ENCODE peak calls at places on chromosomes 16 and 17, in seven cellular contexts. One of them, this sample, is unnamed. For H3K27me3, the result is how much of the 10 kb centered on the place peaks cover.

GRCh38 chr17:57678393-57678792 is 66.7 kb downstream of the CCDC182 start:
- DNase-seq in transverse colon: no peak
- DNase-seq in left lung: no peak
- DNase-seq in mesenchymal stem cell: no peak
- DNase-seq in kidney epithelial cell: no peak
- DNase-seq in IMR-90: no peak
- DNase-seq in thoracic aorta: no peak
- DNase-seq in this sample: no peak

GRCh38 chr17:74842599-74843351 is 16.9 kb downstream of the GRIN2C start:
- DNase-seq in left lung: peak
- DNase-seq in transverse colon: peak
- DNase-seq in kidney epithelial cell: no peak
- DNase-seq in thoracic aorta: no peak
- DNase-seq in IMR-90: peak
- DNase-seq in mesenchymal stem cell: peak
- DNase-seq in this sample: peak

GRCh38 chr17:2138768-2139167 is 83.9 kb downstream of the HIC1 start:
- DNase-seq in transverse colon: peak
- DNase-seq in mesenchymal stem cell: peak
- DNase-seq in IMR-90: no peak
- DNase-seq in left lung: no peak
- DNase-seq in thoracic aorta: no peak
- DNase-seq in kidney epithelial cell: peak
- DNase-seq in this sample: peak

GRCh38 chr16:56310685-56311084 is 114.7 kb downstream of the AMFR start:
- DNase-seq in kidney epithelial cell: no peak
- DNase-seq in thoracic aorta: no peak
- DNase-seq in transverse colon: no peak
- DNase-seq in mesenchymal stem cell: no peak
- DNase-seq in left lung: no peak
- DNase-seq in IMR-90: no peak
- DNase-seq in this sample: no peak

GRCh38 chr17:75087558-75088453 is at the start of gene SLC16A5:
- DNase-seq in IMR-90: peak
- DNase-seq in transverse colon: peak
- DNase-seq in kidney epithelial cell: no peak
- DNase-seq in thoracic aorta: no peak
- DNase-seq in mesenchymal stem cell: peak
- DNase-seq in left lung: peak
- DNase-seq in this sample: peak

GRCh38 chr17:54899721-54900456 is 763 bp upstream of the TOM1L1 start:
- DNase-seq in kidney epithelial cell: no peak
- DNase-seq in IMR-90: peak
- DNase-seq in left lung: no peak
- DNase-seq in transverse colon: no peak
- DNase-seq in mesenchymal stem cell: no peak
- DNase-seq in thoracic aorta: no peak
- DNase-seq in this sample: peak

GRCh38 chr16:89040391-89040790 is 53.3 kb upstream of the ACSF3 start:
- DNase-seq in mesenchymal stem cell: no peak
- DNase-seq in left lung: no peak
- DNase-seq in IMR-90: no peak
- DNase-seq in transverse colon: no peak
- DNase-seq in thoracic aorta: no peak
- DNase-seq in kidney epithelial cell: no peak
- DNase-seq in this sample: no peak

GRCh38 chr17:67993998-67994361 is 2.3 kb downstream of the C17orf58 start:
- DNase-seq in mesenchymal stem cell: peak
- DNase-seq in kidney epithelial cell: no peak
- DNase-seq in transverse colon: no peak
- DNase-seq in thoracic aorta: no peak
- DNase-seq in IMR-90: peak
- DNase-seq in left lung: no peak
- DNase-seq in this sample: peak

GRCh38 chr17:80649672-80650338 is 105.2 kb downstream of the RPTOR start:
- DNase-seq in left lung: peak
- DNase-seq in kidney epithelial cell: peak
- DNase-seq in IMR-90: peak
- DNase-seq in transverse colon: no peak
- DNase-seq in thoracic aorta: peak
- DNase-seq in mesenchymal stem cell: peak
- DNase-seq in this sample: peak

GRCh38 chr17:73292031-73292531 is 19.7 kb downstream of the CDC42EP4 start:
- DNase-seq in mesenchymal stem cell: peak
- DNase-seq in thoracic aorta: peak
- DNase-seq in kidney epithelial cell: peak
- DNase-seq in transverse colon: no peak
- DNase-seq in IMR-90: peak
- DNase-seq in left lung: no peak
- DNase-seq in this sample: no peak

GRCh38 chr16:81823111-81823510 is 44.0 kb downstream of the PLCG2 start:
- DNase-seq in transverse colon: peak
- DNase-seq in IMR-90: no peak
- DNase-seq in thoracic aorta: no peak
- DNase-seq in left lung: peak
- DNase-seq in mesenchymal stem cell: peak
- DNase-seq in kidney epithelial cell: no peak
- DNase-seq in this sample: no peak

GRCh38 chr17:83183951-83184506 is 104.6 kb downstream of the METRNL start:
- DNase-seq in mesenchymal stem cell: no peak
- DNase-seq in IMR-90: no peak
- DNase-seq in transverse colon: no peak
- DNase-seq in thoracic aorta: no peak
- DNase-seq in left lung: peak
- DNase-seq in kidney epithelial cell: no peak
- DNase-seq in this sample: no peak

GRCh38 chr17:56608941-56609340 is 15.4 kb downstream of the NOG start:
- DNase-seq in transverse colon: no peak
- DNase-seq in IMR-90: no peak
- DNase-seq in kidney epithelial cell: no peak
- DNase-seq in left lung: no peak
- DNase-seq in thoracic aorta: no peak
- DNase-seq in mesenchymal stem cell: no peak
- DNase-seq in this sample: no peak

GRCh38 chr16:5979905-5980550 is 882.4 kb upstream of the EEF2KMT start:
- DNase-seq in mesenchymal stem cell: no peak
- DNase-seq in kidney epithelial cell: no peak
- DNase-seq in transverse colon: peak
- DNase-seq in IMR-90: no peak
- DNase-seq in left lung: no peak
- DNase-seq in thoracic aorta: no peak
- DNase-seq in this sample: no peak

GRCh38 chr17:37541880-37542675 is 52.4 kb downstream of the DUSP14 start:
- DNase-seq in kidney epithelial cell: no peak
- DNase-seq in thoracic aorta: no peak
- DNase-seq in IMR-90: peak
- DNase-seq in mesenchymal stem cell: peak
- DNase-seq in transverse colon: no peak
- DNase-seq in left lung: no peak
- DNase-seq in this sample: no peak

GRCh38 chr17:22286337-22287041 is 594.2 kb downstream of the KCNJ18 start:
- DNase-seq in thoracic aorta: no peak
- DNase-seq in mesenchymal stem cell: no peak
- DNase-seq in left lung: no peak
- DNase-seq in kidney epithelial cell: no peak
- DNase-seq in transverse colon: no peak
- DNase-seq in IMR-90: no peak
- DNase-seq in this sample: no peak

GRCh38 chr17:10638151-10638550 is 19.0 kb downstream of the MYH3 start:
- DNase-seq in mesenchymal stem cell: no peak
- DNase-seq in thoracic aorta: no peak
- DNase-seq in transverse colon: no peak
- DNase-seq in kidney epithelial cell: no peak
- DNase-seq in left lung: no peak
- DNase-seq in IMR-90: no peak
- DNase-seq in this sample: no peak

GRCh38 chr17:77786090-77786489 is 172.4 kb upstream of the TNRC6C start:
- DNase-seq in kidney epithelial cell: no peak
- DNase-seq in transverse colon: no peak
- DNase-seq in IMR-90: no peak
- DNase-seq in thoracic aorta: no peak
- DNase-seq in left lung: no peak
- DNase-seq in mesenchymal stem cell: no peak
- DNase-seq in this sample: no peak

GRCh38 chr17:77782611-77783010 is 175.9 kb upstream of the TNRC6C start:
- DNase-seq in left lung: no peak
- DNase-seq in kidney epithelial cell: no peak
- DNase-seq in IMR-90: no peak
- DNase-seq in thoracic aorta: no peak
- DNase-seq in mesenchymal stem cell: no peak
- DNase-seq in transverse colon: no peak
- DNase-seq in this sample: no peak

GRCh38 chr17:77786740-77787505 is 171.6 kb upstream of the TNRC6C start:
- DNase-seq in left lung: no peak
- DNase-seq in IMR-90: no peak
- DNase-seq in mesenchymal stem cell: no peak
- DNase-seq in transverse colon: no peak
- DNase-seq in kidney epithelial cell: no peak
- DNase-seq in thoracic aorta: no peak
- DNase-seq in this sample: no peak

GRCh38 chr17:77783991-77784820 is 174.3 kb upstream of the TNRC6C start:
- DNase-seq in thoracic aorta: no peak
- DNase-seq in kidney epithelial cell: no peak
- DNase-seq in mesenchymal stem cell: no peak
- DNase-seq in left lung: no peak
- DNase-seq in transverse colon: no peak
- DNase-seq in IMR-90: no peak
- DNase-seq in this sample: no peak

GRCh38 chr17:77785526-77785925 is 173.0 kb upstream of the TNRC6C start:
- DNase-seq in kidney epithelial cell: no peak
- DNase-seq in thoracic aorta: no peak
- DNase-seq in left lung: no peak
- DNase-seq in mesenchymal stem cell: no peak
- DNase-seq in transverse colon: no peak
- DNase-seq in IMR-90: no peak
- DNase-seq in this sample: no peak
- H3K27me3 ChIP-seq in kidney epithelial cell: under half
- H3K27me3 ChIP-seq in thoracic aorta: under half
- H3K27me3 ChIP-seq in left lung: under half
- H3K27me3 ChIP-seq in mesenchymal stem cell: half or more
- H3K27me3 ChIP-seq in transverse colon: under half
- H3K27me3 ChIP-seq in IMR-90: under half
- H3K27me3 ChIP-seq in this sample: half or more

GRCh38 chr16:54425681-54426549 is 139.3 kb upstream of the IRX3 start:
- DNase-seq in transverse colon: no peak
- DNase-seq in kidney epithelial cell: no peak
- DNase-seq in mesenchymal stem cell: no peak
- DNase-seq in left lung: no peak
- DNase-seq in thoracic aorta: no peak
- DNase-seq in IMR-90: no peak
- DNase-seq in this sample: no peak
- H3K27me3 ChIP-seq in transverse colon: under half
- H3K27me3 ChIP-seq in kidney epithelial cell: under half
- H3K27me3 ChIP-seq in mesenchymal stem cell: under half
- H3K27me3 ChIP-seq in left lung: under half
- H3K27me3 ChIP-seq in thoracic aorta: under half
- H3K27me3 ChIP-seq in IMR-90: under half
- H3K27me3 ChIP-seq in this sample: half or more

GRCh38 chr17:48576479-48577309 is 1.5 kb downstream of the HOXB4 start:
- DNase-seq in IMR-90: peak
- DNase-seq in mesenchymal stem cell: peak
- DNase-seq in transverse colon: no peak
- DNase-seq in thoracic aorta: no peak
- DNase-seq in kidney epithelial cell: no peak
- DNase-seq in left lung: no peak
- DNase-seq in this sample: no peak
- H3K27me3 ChIP-seq in IMR-90: under half
- H3K27me3 ChIP-seq in mesenchymal stem cell: under half
- H3K27me3 ChIP-seq in transverse colon: under half
- H3K27me3 ChIP-seq in thoracic aorta: under half
- H3K27me3 ChIP-seq in kidney epithelial cell: under half
- H3K27me3 ChIP-seq in left lung: half or more
- H3K27me3 ChIP-seq in this sample: under half

GRCh38 chr16:3044708-3045107 is 1.7 kb upstream of the MMP25 start:
- DNase-seq in thoracic aorta: no peak
- DNase-seq in left lung: no peak
- DNase-seq in IMR-90: no peak
- DNase-seq in transverse colon: no peak
- DNase-seq in kidney epithelial cell: no peak
- DNase-seq in mesenchymal stem cell: no peak
- DNase-seq in this sample: no peak

GRCh38 chr16:3046506-3047386 is at the start of gene MMP25:
- DNase-seq in thoracic aorta: no peak
- DNase-seq in left lung: peak
- DNase-seq in mesenchymal stem cell: no peak
- DNase-seq in kidney epithelial cell: no peak
- DNase-seq in transverse colon: no peak
- DNase-seq in IMR-90: no peak
- DNase-seq in this sample: no peak

GRCh38 chr16:3045758-3046505 is 429 bp upstream of the MMP25 start:
- DNase-seq in kidney epithelial cell: no peak
- DNase-seq in left lung: peak
- DNase-seq in transverse colon: peak
- DNase-seq in mesenchymal stem cell: no peak
- DNase-seq in thoracic aorta: no peak
- DNase-seq in IMR-90: no peak
- DNase-seq in this sample: no peak

GRCh38 chr16:3049921-3050481 is 3.6 kb downstream of the MMP25 start:
- DNase-seq in kidney epithelial cell: no peak
- DNase-seq in IMR-90: no peak
- DNase-seq in mesenchymal stem cell: no peak
- DNase-seq in left lung: no peak
- DNase-seq in thoracic aorta: no peak
- DNase-seq in transverse colon: no peak
- DNase-seq in this sample: no peak

DNA sequence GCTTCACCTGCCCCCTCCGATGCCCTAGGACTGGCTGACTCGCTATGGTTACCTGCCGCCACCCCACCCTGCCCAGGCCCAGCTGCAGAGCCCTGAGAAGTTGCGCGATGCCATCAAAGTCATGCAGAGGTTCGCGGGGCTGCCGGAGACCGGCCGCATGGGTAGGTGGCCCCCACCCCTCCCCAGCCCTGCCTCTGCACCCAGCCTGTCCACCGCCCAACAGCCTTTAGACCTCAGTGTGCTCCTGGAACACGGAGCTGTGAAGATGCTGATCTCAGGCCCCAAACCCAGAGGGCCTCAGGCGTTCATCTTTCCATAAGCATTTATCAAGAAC is 993 bp downstream of the MMP25 start:
- DNase-seq in thoracic aorta: no peak
- DNase-seq in kidney epithelial cell: no peak
- DNase-seq in IMR-90: no peak
- DNase-seq in left lung: no peak
- DNase-seq in mesenchymal stem cell: no peak
- DNase-seq in transverse colon: no peak
- DNase-seq in this sample: no peak
- H3K27me3 ChIP-seq in thoracic aorta: under half
- H3K27me3 ChIP-seq in kidney epithelial cell: under half
- H3K27me3 ChIP-seq in IMR-90: half or more
- H3K27me3 ChIP-seq in left lung: half or more
- H3K27me3 ChIP-seq in mesenchymal stem cell: half or more
- H3K27me3 ChIP-seq in transverse colon: half or more
- H3K27me3 ChIP-seq in this sample: half or more